ENCODE peak calls at places on chromosomes 12 and 14, in four cellular contexts. J is body of pancreas, C is fibroblast of pulmonary artery, B is right cardiac atrium. P is an unnamed sample.

GRCh38 chr14:92785601-92786426 is 8.3 kb upstream of the GOLGA5 start:
- DNase-seq in J (peak), C (peak), B (peak), P (no peak)

GRCh38 chr14:105414456-105415371 is 4.9 kb upstream of the MTA1 start:
- DNase-seq in J (peak), C (peak), B (peak), P (peak)

GRCh38 chr14:102500190-102500661 is 9.3 kb downstream of the ANKRD9 start:
- DNase-seq in J (no peak), C (peak), B (peak), P (no peak)

GRCh38 chr14:81485372-81485771 is 48.3 kb downstream of the SEL1L start:
- DNase-seq in J (no peak), C (no peak), B (no peak), P (peak)

GRCh38 chr14:70133461-70133860 is 55.3 kb downstream of the SLC8A3 start:
- DNase-seq in J (no peak), C (no peak), B (no peak), P (no peak)

GRCh38 chr12:116708826-116709756 is 28.8 kb downstream of the SPRING1 start:
- DNase-seq in J (peak), C (peak), B (peak), P (peak)

GRCh38 chr12:113162102-113163029 is 12.8 kb downstream of the CFAP73 start:
- DNase-seq in J (peak), C (peak), B (no peak), P (no peak)

GRCh38 chr14:38999949-39000348 is 103.1 kb downstream of the SEC23A start:
- DNase-seq in J (no peak), C (no peak), B (no peak), P (no peak)

GRCh38 chr12:57370696-57371095 is 60.1 kb downstream of the R3HDM2 start:
- DNase-seq in J (no peak), C (peak), B (no peak), P (no peak)

GRCh38 chr14:91018465-91018864 is 42.0 kb downstream of the RPS6KA5 start:
- DNase-seq in J (no peak), C (no peak), B (no peak), P (no peak)

GRCh38 chr14:26180221-26180620 is 417.6 kb downstream of the NOVA1 start:
- DNase-seq in J (no peak), C (no peak), B (no peak), P (no peak)

GRCh38 chr12:57730336-57731067 is 8.0 kb downstream of the AGAP2 start:
- DNase-seq in J (no peak), C (no peak), B (no peak), P (no peak)

GRCh38 chr14:46063872-46064271 is 587.7 kb downstream of the RPL10L start:
- DNase-seq in J (no peak), C (no peak), B (no peak), P (no peak)

GRCh38 chr14:73339846-73340565 is 102.7 kb downstream of the PAPLN start:
- DNase-seq in J (no peak), C (no peak), B (no peak), P (no peak)

GRCh38 chr14:37585971-37586759 is 8.9 kb downstream of the FOXA1 start:
- DNase-seq in J (no peak), C (no peak), B (no peak), P (no peak)
- H3K4me3 ChIP-seq in J (no peak), C (no peak), B (no peak), P (no peak)

GRCh38 chr12:52564582-52564981 is 9.1 kb downstream of the KRT74 start:
- DNase-seq in J (no peak), C (no peak), B (no peak), P (no peak)

GRCh38 chr12:52570511-52570910 is 3.1 kb downstream of the KRT74 start:
- DNase-seq in J (no peak), C (no peak), B (no peak), P (no peak)

GRCh38 chr12:52566847-52567291 is 6.8 kb downstream of the KRT74 start:
- DNase-seq in J (no peak), C (no peak), B (peak), P (peak)

GRCh38 chr12:52569726-52570125 is 3.9 kb downstream of the KRT74 start:
- DNase-seq in J (no peak), C (no peak), B (no peak), P (no peak)

GRCh38 chr12:52568111-52568510 is 5.5 kb downstream of the KRT74 start:
- DNase-seq in J (no peak), C (no peak), B (no peak), P (no peak)
- H3K4me3 ChIP-seq in J (no peak), C (no peak), B (no peak), P (no peak)

GRCh38 chr12:109112720-109113465 is 3.5 kb upstream of the ACACB start:
- DNase-seq in J (peak), C (no peak), B (no peak), P (no peak)

GRCh38 chr12:109113661-109114321 is 2.6 kb upstream of the ACACB start:
- DNase-seq in J (no peak), C (peak), B (no peak), P (no peak)

GRCh38 chr12:109114644-109115043 is 1.7 kb upstream of the ACACB start:
- DNase-seq in J (no peak), C (no peak), B (no peak), P (no peak)

GRCh38 chr12:109109756-109110350 is 6.5 kb upstream of the ACACB start:
- DNase-seq in J (no peak), C (no peak), B (no peak), P (no peak)

DNA sequence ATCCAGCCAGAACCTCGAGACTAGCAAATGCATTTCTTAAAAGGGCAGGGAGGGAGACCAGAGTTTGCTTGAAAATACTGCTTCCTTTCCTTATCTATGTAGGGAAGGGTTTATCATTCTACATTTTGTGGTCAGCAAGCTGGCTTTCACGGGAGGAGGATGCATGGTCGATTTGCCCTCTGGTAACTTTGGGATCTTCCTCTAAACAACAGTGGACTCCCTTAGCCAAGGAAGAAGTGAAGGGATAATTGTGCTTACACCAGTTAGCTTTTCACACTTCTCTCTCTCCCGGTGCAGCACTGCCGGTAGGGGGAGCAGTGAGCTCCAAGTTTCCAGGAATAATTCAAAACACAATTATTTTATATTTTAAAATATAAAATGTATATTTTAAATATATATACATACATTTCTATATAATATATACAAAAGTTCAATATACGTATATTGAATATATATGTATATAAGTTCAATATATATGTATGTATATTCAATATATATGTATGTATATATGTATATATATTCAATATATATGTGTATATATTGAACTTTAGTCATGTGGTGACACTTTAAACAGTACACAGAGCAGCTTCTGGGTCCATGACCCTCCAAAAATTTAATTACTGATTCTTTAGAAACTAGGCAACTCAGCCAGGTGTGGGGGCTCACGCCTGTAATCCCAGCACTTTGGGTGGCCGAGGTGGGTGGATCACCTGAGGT is 4.5 kb upstream of the ACACB start:
- DNase-seq in J (peak), C (peak), B (peak), P (peak)
- H3K4me3 ChIP-seq in J (no peak), C (peak), B (peak), P (peak)

DNA sequence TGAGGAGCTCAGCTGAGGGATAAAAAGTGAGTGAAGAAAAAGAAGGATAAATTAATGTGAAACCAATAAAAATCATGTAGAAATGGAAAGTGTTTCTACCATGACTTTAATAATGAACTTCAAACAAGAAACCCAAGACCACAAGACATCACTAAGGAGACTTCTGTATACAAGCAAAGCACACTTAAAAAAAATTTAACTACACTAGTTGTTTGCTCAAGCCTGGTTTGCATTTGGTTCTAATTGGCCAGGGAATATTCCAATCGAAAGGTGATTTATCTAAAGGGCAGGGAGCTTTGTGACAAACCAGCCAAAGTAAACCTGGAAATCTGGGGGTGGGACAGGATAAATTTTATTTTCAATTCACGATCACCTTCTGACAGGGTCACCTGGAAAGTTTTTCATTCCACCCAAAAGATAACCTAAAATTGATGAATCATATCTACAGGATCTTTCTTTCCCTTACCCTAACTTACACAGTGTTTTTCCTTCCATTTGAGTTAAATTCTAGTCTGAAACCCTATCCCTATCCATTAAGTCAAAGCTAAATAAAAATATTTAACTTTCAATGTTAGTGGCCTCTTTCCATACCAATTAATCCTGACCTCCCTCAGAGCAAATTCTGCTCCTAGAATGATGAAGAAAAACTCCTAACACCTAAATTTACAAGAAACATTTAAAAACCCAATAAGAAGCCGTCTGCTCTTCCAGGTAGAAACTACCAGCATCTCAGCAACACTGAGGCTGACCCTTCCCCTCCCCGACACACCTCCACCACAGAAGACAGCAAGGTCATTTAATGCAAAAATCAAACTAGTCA is 2.5 kb downstream of the EGLN3 start:
- DNase-seq in J (no peak), C (no peak), B (no peak), P (no peak)
- H3K4me3 ChIP-seq in J (no peak), C (no peak), B (peak), P (no peak)

GRCh38 chr12:42586268-42586667 is 3.3 kb downstream of the PRICKLE1 start:
- DNase-seq in J (no peak), C (no peak), B (no peak), P (no peak)

GRCh38 chr12:42585846-42586226 is 3.7 kb downstream of the PRICKLE1 start:
- DNase-seq in J (no peak), C (no peak), B (peak), P (no peak)

GRCh38 chr12:42583017-42583416 is 6.5 kb downstream of the PRICKLE1 start:
- DNase-seq in J (no peak), C (no peak), B (no peak), P (no peak)

GRCh38 chr12:42584539-42585174 is 4.9 kb downstream of the PRICKLE1 start:
- DNase-seq in J (no peak), C (no peak), B (no peak), P (no peak)

DNA sequence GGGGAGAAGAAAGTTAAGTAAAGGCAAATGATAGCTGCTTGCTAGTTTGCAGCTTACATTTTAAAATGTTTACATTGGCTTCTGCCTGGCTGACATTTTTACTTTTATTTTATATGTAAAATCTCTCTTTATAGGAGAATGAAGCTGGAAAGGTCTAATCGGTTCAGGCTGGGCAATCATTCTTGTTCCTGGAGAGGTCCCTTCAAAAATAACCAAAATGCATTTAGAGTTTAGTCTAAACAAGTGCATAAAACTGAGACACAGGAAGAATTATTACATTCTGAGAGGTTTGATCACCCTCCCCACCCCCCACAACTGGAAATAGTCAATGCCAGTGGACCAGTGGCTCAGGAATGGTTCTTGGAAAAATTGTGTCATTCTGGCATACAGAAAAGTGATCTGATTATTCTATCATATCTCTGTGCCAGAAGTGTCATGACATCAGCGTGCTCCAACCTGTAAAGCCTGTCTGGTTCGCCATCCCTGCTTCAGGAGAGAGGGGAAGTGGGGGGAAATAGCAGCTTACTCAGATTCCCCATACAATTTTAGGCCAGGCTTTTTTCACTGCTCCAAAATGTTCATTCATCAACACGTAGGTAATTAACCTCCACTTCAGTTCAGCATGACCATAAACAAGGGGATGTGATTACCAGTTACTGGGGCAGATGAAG is 4.2 kb downstream of the PRICKLE1 start:
- DNase-seq in J (no peak), C (no peak), B (no peak), P (no peak)
- H3K4me3 ChIP-seq in J (no peak), C (no peak), B (no peak), P (no peak)

DNA sequence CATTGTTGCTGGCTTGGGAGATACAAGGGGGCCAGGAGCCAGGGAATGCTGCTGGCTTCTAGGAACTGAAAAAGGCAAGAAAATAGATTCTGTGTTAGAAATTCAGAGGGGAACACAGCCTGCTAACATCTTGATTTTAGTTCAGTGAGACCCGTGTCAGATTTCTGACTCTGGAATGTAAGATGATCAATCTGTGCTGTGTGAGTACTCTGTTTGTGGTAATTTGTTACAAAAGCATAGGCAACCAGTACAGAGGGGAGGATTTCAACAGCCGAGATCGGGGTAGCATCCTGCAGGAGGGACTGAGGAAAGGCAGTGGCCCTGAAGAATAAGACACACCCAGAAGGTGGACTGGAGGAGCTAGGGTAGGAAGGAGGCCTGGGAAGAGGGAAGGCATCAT is 410.0 kb upstream of the CCDC196 start:
- DNase-seq in J (no peak), C (no peak), B (no peak), P (no peak)
- H3K4me3 ChIP-seq in J (no peak), C (no peak), B (no peak), P (no peak)

DNA sequence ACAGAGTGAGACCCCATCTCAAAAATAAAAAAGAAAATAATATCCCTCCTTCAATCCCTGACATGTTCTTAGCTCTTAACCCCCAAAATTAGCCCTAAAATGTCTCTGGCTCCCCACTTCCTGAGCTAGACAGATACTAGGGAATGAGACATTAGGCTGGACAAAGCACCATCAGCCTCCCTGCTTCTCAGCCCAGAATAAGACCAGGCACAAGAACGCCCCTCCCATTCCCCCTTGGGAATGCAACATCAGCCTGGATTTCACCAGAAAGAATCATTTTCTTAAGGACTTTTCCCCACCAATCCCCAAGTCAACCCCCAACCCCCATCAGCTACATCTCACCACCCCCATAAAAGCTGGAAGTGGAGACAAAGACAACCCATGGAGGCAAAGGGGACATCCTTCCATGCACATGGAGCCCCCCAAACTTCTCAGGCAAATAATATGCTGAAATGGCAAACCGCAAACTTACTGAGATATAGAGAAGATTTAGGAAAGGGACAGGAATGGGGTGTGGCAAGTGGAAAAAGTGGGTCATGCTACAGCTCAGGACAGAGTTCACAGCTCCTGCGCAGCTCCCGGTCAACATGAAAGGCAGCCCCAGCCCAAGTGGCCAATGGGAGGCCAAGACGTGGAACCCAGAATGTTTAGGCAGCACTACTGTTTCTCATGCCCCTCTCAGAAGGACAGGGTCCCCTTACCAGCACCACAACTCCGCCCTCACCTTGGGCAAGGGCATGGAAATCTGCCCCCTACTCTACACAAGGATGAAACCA is 2.7 kb downstream of the CHD4 start:
- DNase-seq in J (no peak), C (peak), B (no peak), P (no peak)
- H3K4me3 ChIP-seq in J (no peak), C (peak), B (peak), P (peak)

GRCh38 chr12:131473721-131474709 is 236.9 kb upstream of the SFSWAP start:
- DNase-seq in J (no peak), C (no peak), B (no peak), P (no peak)
- H3K4me3 ChIP-seq in J (no peak), C (no peak), B (no peak), P (no peak)

DNA sequence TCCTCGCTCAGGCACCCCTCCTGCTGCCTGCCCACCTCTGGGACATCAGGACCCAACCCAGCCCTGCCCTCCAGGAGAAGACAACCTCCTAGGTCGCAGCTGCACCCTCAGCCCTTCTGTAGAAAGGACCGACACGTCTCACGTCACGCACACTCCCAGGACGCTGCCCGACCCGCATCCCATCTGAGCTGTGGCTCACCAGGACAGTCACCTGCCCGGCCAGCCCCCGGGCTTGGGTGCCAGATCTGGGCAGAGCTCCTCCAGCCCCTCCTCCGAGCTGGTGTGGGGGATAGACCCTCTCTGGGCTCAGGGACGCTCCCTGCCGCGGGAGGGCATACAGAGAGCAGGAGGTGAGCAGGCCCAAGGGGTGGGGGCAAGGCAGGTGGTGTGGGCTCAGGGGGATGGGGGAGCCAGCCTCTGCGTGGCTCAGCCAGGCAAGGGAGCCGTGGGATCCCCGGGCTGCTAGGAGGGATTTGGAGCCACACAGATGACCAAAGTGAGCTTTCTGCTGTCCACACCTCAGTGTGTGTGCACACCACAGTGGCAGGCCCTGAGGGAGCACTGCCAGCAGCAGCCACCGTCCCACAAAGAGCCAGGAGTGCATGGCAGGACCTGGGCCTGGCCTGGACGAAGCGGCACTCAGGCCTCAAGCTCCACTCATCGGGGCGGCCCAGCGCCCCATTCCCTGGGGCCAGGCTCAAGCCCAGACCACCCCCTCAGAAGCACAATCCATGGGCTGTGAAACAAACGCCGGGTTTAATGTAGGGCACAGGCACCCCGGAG is 13.6 kb downstream of the DEGS2 start:
- DNase-seq in J (no peak), C (no peak), B (no peak), P (no peak)
- H3K4me3 ChIP-seq in J (no peak), C (no peak), B (no peak), P (no peak)